ENCODE peak calls at places on chromosomes 4 and X, in ten cellular contexts. J is neuronal stem cell, Q is bronchial epithelial cell, D is NB4, I is cardiac fibroblast, H is cardiac muscle cell, G is kidney epithelial cell, C is esophagus squamous epithelium, K is astrocyte of the spinal cord, R is endodermal cell. P is an unnamed sample.

GRCh38 chr4:161546902-161547301 is 616.9 kb downstream of the FSTL5 start:
- DNase-seq in R (no peak), H (no peak), G (no peak), C (no peak), K (peak), J (no peak), Q (peak), D (no peak), I (peak), P (no peak)

GRCh38 chrX:20042221-20042620 is 51.4 kb upstream of the BCLAF3 start:
- DNase-seq in Q (no peak), R (no peak), C (no peak), H (no peak), D (no peak), G (no peak), I (no peak), K (no peak), J (no peak), P (no peak)

GRCh38 chrX:134026732-134027311 is 41.4 kb upstream of the GPC3 start:
- DNase-seq in J (peak), R (peak), K (peak), H (peak), D (peak), I (peak), G (peak), C (no peak), Q (peak), P (no peak)

GRCh38 chr4:153076861-153077260 is 127.4 kb upstream of the TRIM2 start:
- DNase-seq in H (no peak), J (no peak), I (no peak), R (no peak), K (no peak), C (no peak), G (no peak), D (no peak), Q (no peak), P (no peak)

GRCh38 chr4:19300213-19300612 is 951.5 kb upstream of the SLIT2 start:
- DNase-seq in J (no peak), R (no peak), H (no peak), G (no peak), C (no peak), D (no peak), I (no peak), K (peak), Q (peak), P (peak)

GRCh38 chr4:184168406-184169019 is 49.2 kb downstream of the ENPP6 start:
- DNase-seq in J (peak), H (peak), R (peak), I (peak), D (peak), Q (peak), C (no peak), K (peak), G (peak), P (no peak)

GRCh38 chr4:26860922-26861433 is 337 bp downstream of the STIM2 start:
- DNase-seq in K (peak), J (peak), Q (no peak), G (no peak), C (no peak), D (peak), H (peak), I (peak), R (peak), P (no peak)

GRCh38 chrX:57565198-57565597 is 26.6 kb upstream of the ZXDB start:
- DNase-seq in G (no peak), C (no peak), K (no peak), D (no peak), I (no peak), J (no peak), R (no peak), Q (no peak), H (no peak), P (no peak)

GRCh38 chr4:107740950-107741701 is 21.1 kb upstream of the PAPSS1 start:
- DNase-seq in G (no peak), I (peak), H (no peak), J (no peak), K (peak), C (no peak), R (no peak), D (no peak), Q (no peak), P (peak)

GRCh38 chrX:154355094-154355775 is 19.2 kb downstream of the FLNA start:
- DNase-seq in K (no peak), J (no peak), D (no peak), H (no peak), I (no peak), G (no peak), R (no peak), C (no peak), Q (no peak), P (no peak)

GRCh38 chrX:124388562-124388961 is 42.2 kb downstream of the SH2D1A start:
- DNase-seq in K (peak), G (peak), D (peak), C (no peak), J (peak), I (peak), R (peak), Q (peak), H (peak), P (no peak)

GRCh38 chr4:4549534-4549933 is 7.7 kb upstream of the STX18 start:
- DNase-seq in Q (no peak), K (no peak), J (no peak), C (no peak), I (no peak), G (no peak), D (no peak), H (no peak), R (no peak), P (no peak)

GRCh38 chrX:9197231-9197630 is 163.3 kb upstream of the FAM9B start:
- DNase-seq in J (no peak), H (no peak), C (no peak), Q (no peak), D (no peak), G (no peak), R (no peak), K (no peak), I (peak), P (peak)

GRCh38 chr4:135834471-135834870 is 1632.9 kb upstream of the PABPC4L start:
- DNase-seq in R (no peak), Q (no peak), C (no peak), J (no peak), G (no peak), K (no peak), D (no peak), H (no peak), I (no peak), P (no peak)

GRCh38 chr4:48025005-48025404 is 8.4 kb downstream of the NIPAL1 start:
- DNase-seq in G (no peak), H (no peak), R (no peak), K (peak), D (no peak), I (peak), Q (peak), J (no peak), C (no peak), P (peak)

DNA sequence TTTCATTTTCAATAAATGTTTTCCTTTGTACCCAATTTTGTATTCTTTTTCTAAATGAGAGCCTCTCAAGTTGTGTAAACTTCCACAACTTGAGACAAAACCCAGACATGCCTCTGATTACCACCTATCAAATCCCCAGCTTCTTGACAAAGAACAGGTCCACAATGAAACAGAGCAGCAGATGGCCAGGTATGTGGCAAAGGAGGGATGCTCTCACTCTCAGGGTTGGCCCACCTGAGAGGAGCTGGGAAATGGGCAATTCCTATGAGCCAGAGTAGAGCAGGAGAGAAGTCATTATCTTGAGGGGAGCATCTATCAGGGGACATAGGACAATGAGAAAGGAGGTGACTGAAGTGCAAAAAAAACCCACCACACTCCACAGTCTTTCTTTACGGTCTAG is 273.5 kb upstream of the FAM241A start:
- DNase-seq in C (no peak), G (no peak), R (no peak), I (no peak), K (no peak), D (no peak), H (no peak), Q (no peak), J (no peak), P (no peak)
- H3K4me3 ChIP-seq in C (no peak), G (no peak), R (no peak), I (no peak), K (no peak), D (no peak), H (no peak), Q (no peak), J (no peak), P (no peak)

DNA sequence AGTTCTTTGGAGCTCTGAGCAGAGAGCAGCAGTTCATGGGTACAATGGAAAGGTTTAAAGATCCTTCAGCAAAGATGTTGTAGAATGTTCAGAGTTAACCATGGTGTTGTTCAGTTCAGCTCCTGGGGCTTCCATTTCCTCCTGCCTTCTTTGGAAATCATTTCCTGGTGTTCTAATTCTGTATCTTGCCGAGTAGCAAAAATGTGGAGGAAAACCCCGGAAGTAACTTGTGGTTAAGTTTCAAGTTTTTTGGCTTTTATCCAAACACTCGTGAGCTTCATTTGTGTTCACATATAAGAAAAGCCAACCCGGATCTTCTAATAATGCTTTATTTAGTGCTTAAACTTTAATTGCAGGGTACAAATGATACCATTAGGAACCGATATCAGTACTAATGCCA is 33.6 kb upstream of the ARX start:
- DNase-seq in D (peak), I (peak), H (no peak), Q (peak), K (peak), C (no peak), R (no peak), G (no peak), J (no peak), P (no peak)
- H3K4me3 ChIP-seq in D (no peak), I (no peak), H (no peak), Q (no peak), K (no peak), C (no peak), R (no peak), G (no peak), J (no peak), P (no peak)

GRCh38 chrX:71098951-71099506 is 3.4 kb downstream of the FOXO4 start:
- DNase-seq in J (no peak), D (no peak), Q (no peak), R (peak), K (no peak), G (no peak), H (no peak), I (no peak), C (no peak), P (no peak)

GRCh38 chrX:71099736-71100135 is 4.1 kb downstream of the FOXO4 start:
- DNase-seq in R (peak), H (no peak), C (no peak), J (no peak), I (no peak), Q (no peak), K (no peak), G (no peak), D (no peak), P (no peak)

GRCh38 chrX:71096702-71097032 is 1.0 kb downstream of the FOXO4 start:
- DNase-seq in H (no peak), Q (no peak), K (no peak), G (no peak), R (no peak), I (no peak), J (no peak), D (no peak), C (no peak), P (no peak)

GRCh38 chrX:71095971-71096701 is 485 bp downstream of the FOXO4 start:
- DNase-seq in I (no peak), D (peak), K (no peak), J (no peak), Q (peak), C (no peak), R (no peak), H (no peak), G (no peak), P (no peak)

DNA sequence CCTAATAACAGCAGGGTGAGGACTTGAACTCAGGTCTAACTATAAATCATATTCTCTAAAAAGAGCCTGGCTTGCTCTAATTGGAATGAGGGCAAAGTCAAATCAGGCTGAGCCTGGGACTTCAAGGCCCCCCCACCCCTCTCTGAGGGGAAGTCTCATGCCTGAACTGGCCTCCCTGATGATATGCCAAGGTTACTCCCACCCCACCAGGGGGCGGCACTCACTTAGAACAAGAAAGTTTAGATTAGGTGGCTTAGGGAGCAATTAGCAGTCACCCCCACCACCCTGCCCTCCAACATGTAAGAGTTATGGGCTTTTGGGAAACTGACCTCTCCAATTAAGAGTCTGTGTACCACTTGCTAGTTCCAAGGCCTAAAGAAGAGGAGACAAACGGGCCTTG is 2.7 kb downstream of the FOXO4 start:
- DNase-seq in D (peak), R (peak), H (peak), C (peak), Q (peak), K (peak), J (no peak), G (no peak), I (peak), P (no peak)
- H3K4me3 ChIP-seq in D (no peak), R (no peak), H (no peak), C (no peak), Q (no peak), K (no peak), J (no peak), G (no peak), I (no peak), P (no peak)

GRCh38 chr4:51844157-51845054 is 1.5 kb downstream of the DCUN1D4 start:
- DNase-seq in I (peak), Q (peak), H (peak), R (peak), K (peak), J (peak), D (peak), G (peak), C (peak), P (peak)

GRCh38 chr4:51842554-51843308 is at the start of gene DCUN1D4:
- DNase-seq in D (peak), J (peak), I (peak), R (peak), H (peak), G (peak), Q (peak), C (peak), K (peak), P (peak)

GRCh38 chr4:51843309-51844156 is 580 bp downstream of the DCUN1D4 start:
- DNase-seq in Q (peak), R (peak), G (no peak), J (no peak), I (peak), K (peak), D (peak), H (peak), C (peak), P (no peak)

GRCh38 chr4:51840791-51841190 is 2.2 kb upstream of the DCUN1D4 start:
- DNase-seq in H (no peak), J (no peak), R (no peak), Q (no peak), D (no peak), C (no peak), I (no peak), K (no peak), G (no peak), P (no peak)

DNA sequence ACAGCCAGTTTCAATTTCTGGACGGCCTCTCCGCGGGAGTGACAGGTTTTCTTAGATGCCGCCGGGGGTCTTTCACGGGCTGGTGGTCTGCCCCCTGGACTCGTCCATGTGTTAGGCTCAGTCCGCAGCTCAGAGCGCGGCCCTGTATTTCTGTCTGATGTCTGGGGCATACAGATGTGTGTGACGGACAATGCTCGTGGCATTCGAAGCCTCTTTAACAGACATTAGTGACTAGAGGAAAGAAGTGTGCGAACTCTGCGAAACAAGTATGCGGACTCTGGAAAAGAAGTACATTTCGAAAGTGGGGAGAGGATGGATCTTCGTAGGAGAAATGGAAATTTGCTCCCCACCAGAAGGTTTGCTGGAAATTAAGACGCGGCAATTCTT is 793 bp upstream of the DCUN1D4 start:
- DNase-seq in R (no peak), I (peak), K (no peak), D (no peak), H (peak), C (no peak), G (no peak), J (no peak), Q (no peak), P (no peak)
- H3K4me3 ChIP-seq in R (peak), I (peak), K (peak), D (peak), H (peak), C (peak), G (peak), J (peak), Q (peak), P (peak)